ENCODE peak calls at places on chromosomes 11 and 22, in six cellular contexts. One of them, this sample, is unnamed. For H3K27me3, the result is how much of the 10 kb centered on the place peaks cover.

GRCh38 chr11:119664063-119664572 is 64.9 kb downstream of the NECTIN1 start:
- DNase-seq in esophagus squamous epithelium: no peak
- DNase-seq in upper lobe of right lung: no peak
- DNase-seq in psoas muscle: no peak
- DNase-seq in MM.1S: no peak
- DNase-seq in breast epithelium: no peak
- DNase-seq in this sample: no peak

GRCh38 chr11:9251306-9251705 is 13.8 kb downstream of the DENND5A start:
- DNase-seq in breast epithelium: no peak
- DNase-seq in upper lobe of right lung: no peak
- DNase-seq in psoas muscle: no peak
- DNase-seq in MM.1S: no peak
- DNase-seq in esophagus squamous epithelium: no peak
- DNase-seq in this sample: no peak

GRCh38 chr22:37282385-37282677 is at the start of gene CYTH4:
- DNase-seq in esophagus squamous epithelium: no peak
- DNase-seq in upper lobe of right lung: peak
- DNase-seq in psoas muscle: peak
- DNase-seq in MM.1S: no peak
- DNase-seq in breast epithelium: no peak
- DNase-seq in this sample: peak

GRCh38 chr11:118921929-118922744 is 3.6 kb downstream of the BCL9L start:
- DNase-seq in breast epithelium: peak
- DNase-seq in esophagus squamous epithelium: no peak
- DNase-seq in upper lobe of right lung: peak
- DNase-seq in MM.1S: no peak
- DNase-seq in psoas muscle: peak
- DNase-seq in this sample: no peak

GRCh38 chr11:26276798-26277424 is 55.0 kb upstream of the ANO3 start:
- DNase-seq in MM.1S: peak
- DNase-seq in breast epithelium: peak
- DNase-seq in psoas muscle: no peak
- DNase-seq in upper lobe of right lung: no peak
- DNase-seq in esophagus squamous epithelium: no peak
- DNase-seq in this sample: no peak

GRCh38 chr11:121352301-121352891 is 59.8 kb downstream of the SC5D start:
- DNase-seq in psoas muscle: no peak
- DNase-seq in upper lobe of right lung: no peak
- DNase-seq in breast epithelium: no peak
- DNase-seq in MM.1S: no peak
- DNase-seq in esophagus squamous epithelium: no peak
- DNase-seq in this sample: no peak

GRCh38 chr11:70348191-70348590 is 50.1 kb upstream of the CTTN start:
- DNase-seq in breast epithelium: no peak
- DNase-seq in esophagus squamous epithelium: no peak
- DNase-seq in upper lobe of right lung: no peak
- DNase-seq in psoas muscle: no peak
- DNase-seq in MM.1S: no peak
- DNase-seq in this sample: no peak

GRCh38 chr22:30212363-30212995 is 34.1 kb downstream of the LIF start:
- DNase-seq in breast epithelium: peak
- DNase-seq in esophagus squamous epithelium: no peak
- DNase-seq in MM.1S: no peak
- DNase-seq in psoas muscle: peak
- DNase-seq in upper lobe of right lung: peak
- DNase-seq in this sample: no peak

GRCh38 chr11:108233277-108233945 is 10.5 kb downstream of the ATM start:
- DNase-seq in psoas muscle: no peak
- DNase-seq in esophagus squamous epithelium: no peak
- DNase-seq in upper lobe of right lung: no peak
- DNase-seq in breast epithelium: no peak
- DNase-seq in MM.1S: no peak
- DNase-seq in this sample: no peak

GRCh38 chr11:74749127-74749964 is 697 bp downstream of the RNF169 start:
- DNase-seq in psoas muscle: peak
- DNase-seq in esophagus squamous epithelium: no peak
- DNase-seq in upper lobe of right lung: peak
- DNase-seq in breast epithelium: peak
- DNase-seq in MM.1S: peak
- DNase-seq in this sample: peak

GRCh38 chr11:69799582-69799981 is 19.6 kb downstream of the FGF3 start:
- DNase-seq in breast epithelium: no peak
- DNase-seq in upper lobe of right lung: no peak
- DNase-seq in MM.1S: no peak
- DNase-seq in psoas muscle: no peak
- DNase-seq in esophagus squamous epithelium: no peak
- DNase-seq in this sample: no peak

DNA sequence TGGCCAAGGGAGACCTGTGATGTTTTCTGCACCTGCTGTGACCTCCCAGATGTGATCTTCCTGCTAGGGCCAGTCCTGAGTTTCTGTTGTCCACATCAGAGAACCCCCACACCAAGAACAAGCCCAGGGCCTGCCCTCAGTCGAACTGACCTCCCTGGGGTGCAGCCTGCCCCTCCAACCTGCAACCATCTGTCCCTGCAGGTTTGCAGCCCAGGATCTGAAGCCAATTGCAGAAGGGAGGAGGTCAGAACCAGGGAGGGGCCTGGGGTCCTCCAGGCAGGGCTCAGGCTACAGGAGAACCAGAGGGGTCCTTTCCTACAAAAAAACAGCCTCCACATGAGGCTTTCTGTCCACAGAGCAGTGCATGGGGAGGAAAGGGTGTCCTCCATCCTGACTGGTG is 807 bp downstream of the TRIM3 start:
- DNase-seq in psoas muscle: no peak
- DNase-seq in MM.1S: no peak
- DNase-seq in esophagus squamous epithelium: no peak
- DNase-seq in upper lobe of right lung: no peak
- DNase-seq in breast epithelium: no peak
- DNase-seq in this sample: no peak
- H3K4me3 ChIP-seq in psoas muscle: peak
- H3K4me3 ChIP-seq in MM.1S: peak
- H3K4me3 ChIP-seq in esophagus squamous epithelium: peak
- H3K4me3 ChIP-seq in upper lobe of right lung: peak
- H3K4me3 ChIP-seq in breast epithelium: peak
- H3K4me3 ChIP-seq in this sample: peak

GRCh38 chr22:39215070-39215396 is 29.7 kb downstream of the PDGFB start:
- DNase-seq in psoas muscle: no peak
- DNase-seq in esophagus squamous epithelium: no peak
- DNase-seq in MM.1S: no peak
- DNase-seq in upper lobe of right lung: peak
- DNase-seq in breast epithelium: no peak
- DNase-seq in this sample: no peak
- H3K27me3 ChIP-seq in psoas muscle: under half
- H3K27me3 ChIP-seq in esophagus squamous epithelium: under half
- H3K27me3 ChIP-seq in MM.1S: under half
- H3K27me3 ChIP-seq in upper lobe of right lung: under half
- H3K27me3 ChIP-seq in breast epithelium: under half
- H3K27me3 ChIP-seq in this sample: under half

DNA sequence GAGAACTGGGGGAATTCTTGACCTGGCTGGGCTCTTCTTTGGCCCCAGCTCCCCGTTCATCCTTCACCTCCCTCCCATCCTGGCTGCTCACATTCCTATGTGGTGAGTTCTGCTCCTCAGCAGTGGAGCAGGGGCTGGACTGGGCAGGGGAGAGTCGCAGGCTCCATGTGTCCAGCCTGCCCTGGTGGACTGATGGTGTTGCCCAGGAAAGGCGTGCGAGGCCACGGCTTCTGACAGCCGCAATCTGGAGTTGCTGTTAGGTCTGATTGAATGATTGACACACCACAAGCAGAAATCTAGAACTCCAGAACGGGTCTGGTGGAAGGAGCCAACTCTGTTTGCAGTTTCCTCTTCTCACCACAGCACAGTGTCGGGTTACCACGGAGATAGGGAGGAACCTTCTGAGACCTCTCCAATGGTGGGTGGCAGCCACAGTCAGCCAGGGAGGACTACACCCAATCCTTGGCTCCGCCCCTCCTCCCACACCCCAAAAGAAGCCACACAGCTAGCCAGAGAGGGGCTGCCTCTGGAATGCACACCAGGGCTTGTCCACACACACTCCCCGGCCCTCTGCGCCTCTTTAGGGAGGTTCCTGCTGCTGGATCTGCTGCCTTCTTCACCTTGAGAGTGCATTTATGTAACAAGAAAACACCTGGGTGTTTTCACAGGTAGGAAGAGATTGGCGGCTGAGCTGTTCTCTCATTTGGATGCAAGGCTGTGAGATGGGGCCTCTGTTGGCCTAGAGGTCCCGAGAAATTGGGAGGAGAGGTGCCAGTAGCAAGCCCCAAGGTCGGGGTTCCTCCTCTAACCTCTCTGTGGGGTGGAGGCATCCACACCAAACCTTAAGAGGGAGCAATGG is 56.4 kb upstream of the CD44 start:
- DNase-seq in breast epithelium: peak
- DNase-seq in upper lobe of right lung: peak
- DNase-seq in psoas muscle: peak
- DNase-seq in esophagus squamous epithelium: peak
- DNase-seq in MM.1S: peak
- DNase-seq in this sample: peak
- TF ChIP-seq CTCF in breast epithelium: no peak
- TF ChIP-seq CTCF in upper lobe of right lung: peak
- TF ChIP-seq CTCF in psoas muscle: no peak
- TF ChIP-seq CTCF in esophagus squamous epithelium: no peak
- TF ChIP-seq CTCF in MM.1S: no peak
- TF ChIP-seq CTCF in this sample: peak

DNA sequence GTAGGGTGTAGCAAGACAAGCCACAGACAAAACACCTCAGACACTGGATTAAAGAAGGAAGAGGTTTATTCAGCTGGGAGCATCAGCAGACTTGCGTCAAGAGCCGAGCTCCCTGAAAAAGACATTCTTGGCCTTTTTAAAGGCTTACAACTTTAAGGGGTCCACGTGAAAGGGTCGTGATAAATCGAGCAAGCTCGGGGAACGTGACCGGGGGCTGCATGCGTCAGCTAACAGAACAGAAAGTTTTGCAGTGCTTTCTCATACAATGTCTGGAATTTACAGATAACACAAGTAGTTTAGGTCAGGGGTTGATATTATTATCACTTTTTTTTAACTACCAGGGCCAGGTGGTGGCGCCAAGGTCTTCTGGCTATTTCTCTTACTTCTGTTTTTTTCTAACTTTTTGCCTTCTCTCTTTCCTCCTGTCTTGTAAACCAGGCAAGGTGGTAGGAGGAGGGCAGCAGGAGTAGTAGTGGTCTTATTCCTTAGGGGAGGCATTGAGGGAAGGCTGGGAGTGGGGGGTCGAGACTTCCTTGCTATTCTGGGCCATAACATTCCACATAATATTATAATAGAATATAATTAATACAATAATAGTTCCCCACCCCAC is 631 bp upstream of the ALDH3B1 start:
- DNase-seq in upper lobe of right lung: peak
- DNase-seq in breast epithelium: no peak
- DNase-seq in MM.1S: peak
- DNase-seq in esophagus squamous epithelium: no peak
- DNase-seq in psoas muscle: no peak
- DNase-seq in this sample: no peak
- H3K4me3 ChIP-seq in upper lobe of right lung: peak
- H3K4me3 ChIP-seq in breast epithelium: peak
- H3K4me3 ChIP-seq in MM.1S: peak
- H3K4me3 ChIP-seq in esophagus squamous epithelium: peak
- H3K4me3 ChIP-seq in psoas muscle: peak
- H3K4me3 ChIP-seq in this sample: no peak

GRCh38 chr11:102005306-102005705 is 41.9 kb upstream of the CFAP300 start:
- DNase-seq in breast epithelium: no peak
- DNase-seq in upper lobe of right lung: no peak
- DNase-seq in MM.1S: no peak
- DNase-seq in psoas muscle: no peak
- DNase-seq in esophagus squamous epithelium: no peak
- DNase-seq in this sample: no peak

GRCh38 chr11:102010776-102011500 is 36.3 kb upstream of the CFAP300 start:
- DNase-seq in breast epithelium: peak
- DNase-seq in upper lobe of right lung: peak
- DNase-seq in MM.1S: no peak
- DNase-seq in esophagus squamous epithelium: no peak
- DNase-seq in psoas muscle: peak
- DNase-seq in this sample: no peak

GRCh38 chr11:102007567-102008437 is 39.4 kb upstream of the CFAP300 start:
- DNase-seq in esophagus squamous epithelium: no peak
- DNase-seq in breast epithelium: no peak
- DNase-seq in MM.1S: peak
- DNase-seq in psoas muscle: no peak
- DNase-seq in upper lobe of right lung: no peak
- DNase-seq in this sample: peak

GRCh38 chr11:102004220-102004619 is 43.0 kb upstream of the CFAP300 start:
- DNase-seq in breast epithelium: no peak
- DNase-seq in MM.1S: peak
- DNase-seq in psoas muscle: no peak
- DNase-seq in esophagus squamous epithelium: no peak
- DNase-seq in upper lobe of right lung: no peak
- DNase-seq in this sample: peak

GRCh38 chr11:102006835-102007566 is 40.2 kb upstream of the CFAP300 start:
- DNase-seq in upper lobe of right lung: no peak
- DNase-seq in breast epithelium: no peak
- DNase-seq in MM.1S: no peak
- DNase-seq in esophagus squamous epithelium: no peak
- DNase-seq in psoas muscle: no peak
- DNase-seq in this sample: no peak
- H3K27me3 ChIP-seq in upper lobe of right lung: under half
- H3K27me3 ChIP-seq in breast epithelium: under half
- H3K27me3 ChIP-seq in MM.1S: under half
- H3K27me3 ChIP-seq in esophagus squamous epithelium: under half
- H3K27me3 ChIP-seq in psoas muscle: under half
- H3K27me3 ChIP-seq in this sample: under half

DNA sequence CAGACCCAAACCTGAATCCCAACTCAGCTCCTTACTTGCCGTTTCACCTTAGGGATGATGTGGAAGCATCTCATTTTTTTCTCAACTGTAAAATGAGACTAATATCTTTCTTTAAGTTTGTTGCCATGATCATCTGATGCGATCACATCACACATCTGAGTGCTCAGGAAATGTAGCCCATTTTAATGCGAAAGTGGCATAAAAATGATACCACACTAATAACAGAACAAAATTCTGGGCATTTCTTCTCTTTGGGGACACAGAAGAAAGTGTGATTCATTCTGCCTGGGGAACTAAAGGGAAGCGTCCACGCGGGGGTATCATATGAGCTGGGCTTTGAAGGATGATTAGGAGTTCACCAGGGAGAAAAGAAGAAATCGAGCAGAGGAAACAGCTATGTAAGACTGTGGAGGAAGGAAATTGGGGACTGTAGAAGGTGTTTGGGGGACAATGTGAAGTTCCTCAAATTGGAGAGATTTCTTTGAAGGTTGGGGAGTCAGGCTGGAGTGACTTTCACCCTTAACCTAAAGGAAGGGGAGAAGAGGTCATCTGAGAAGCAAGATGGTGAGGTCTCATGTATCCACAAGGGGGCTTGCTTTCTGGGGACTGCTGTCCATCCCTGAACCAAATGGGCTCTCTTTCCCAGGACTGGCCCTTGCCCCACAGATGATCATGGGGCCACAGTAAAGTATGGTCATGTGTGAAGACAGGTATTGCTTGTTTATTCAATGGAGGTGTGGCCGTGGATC is 49.7 kb upstream of the NNMT start:
- DNase-seq in MM.1S: no peak
- DNase-seq in psoas muscle: no peak
- DNase-seq in breast epithelium: no peak
- DNase-seq in upper lobe of right lung: no peak
- DNase-seq in esophagus squamous epithelium: no peak
- DNase-seq in this sample: no peak
- TF ChIP-seq CTCF in MM.1S: no peak
- TF ChIP-seq CTCF in psoas muscle: no peak
- TF ChIP-seq CTCF in breast epithelium: no peak
- TF ChIP-seq CTCF in upper lobe of right lung: no peak
- TF ChIP-seq CTCF in esophagus squamous epithelium: no peak
- TF ChIP-seq CTCF in this sample: no peak

GRCh38 chr11:15114501-15115475 is at the start of gene INSC:
- DNase-seq in psoas muscle: no peak
- DNase-seq in upper lobe of right lung: no peak
- DNase-seq in esophagus squamous epithelium: no peak
- DNase-seq in breast epithelium: no peak
- DNase-seq in MM.1S: no peak
- DNase-seq in this sample: no peak
- H3K4me3 ChIP-seq in psoas muscle: peak
- H3K4me3 ChIP-seq in upper lobe of right lung: no peak
- H3K4me3 ChIP-seq in esophagus squamous epithelium: peak
- H3K4me3 ChIP-seq in breast epithelium: peak
- H3K4me3 ChIP-seq in MM.1S: no peak
- H3K4me3 ChIP-seq in this sample: no peak